ENCODE peak calls at places on chromosomes 12 and 14, in eight cellular contexts. K is MM.1S; E is H7; N is iris pigment epithelial cell; U is T-helper 17 cell; I is activated naive CD4-positive, alpha-beta T cell; A is activated CD8-positive, alpha-beta memory T cell treated with anti-CD3 and anti-CD28 coated beads for 4 hours; W is ACHN. G is an unnamed sample.

GRCh38 chr12:1044697-1045096 is 53.7 kb downstream of the ERC1 start:
- DNase-seq in K (no peak), E (no peak), N (peak; percentile 34), U (no peak), I (no peak), A (no peak), W (peak; percentile 60), G (no peak)

GRCh38 chr12:124923906-124924734 is 9.7 kb upstream of the UBC start:
- DNase-seq in K (no peak), E (peak; percentile 57), N (peak; percentile 82), U (no peak), I (no peak), A (no peak), W (no peak), G (no peak)

GRCh38 chr12:76312314-76312713 is 35.9 kb downstream of the BBS10 start:
- DNase-seq in K (no peak), E (peak; percentile 24), N (peak; percentile 45), U (no peak), I (no peak), A (no peak), W (no peak), G (no peak)

GRCh38 chr12:1911598-1912575 is 6.6 kb downstream of the CACNA2D4 start:
- DNase-seq in K (no peak), E (peak; percentile 57), N (no peak), U (no peak), I (no peak), A (no peak), W (no peak), G (no peak)

GRCh38 chr12:46473634-46474201 is 101.1 kb upstream of the SLC38A2 start:
- DNase-seq in K (no peak), E (no peak), N (peak; percentile 96), U (no peak), I (no peak), A (no peak), W (peak; percentile 94), G (no peak)

GRCh38 chr14:73461478-73462077 is 3.2 kb upstream of the NUMB start:
- DNase-seq in K (no peak), E (no peak), N (no peak), U (no peak), I (no peak), A (no peak), W (peak; percentile 9), G (no peak)

GRCh38 chr14:85233756-85234545 is 296.0 kb upstream of the FLRT2 start:
- DNase-seq in K (no peak), E (no peak), N (peak; percentile 95), U (no peak), I (no peak), A (no peak), W (peak; percentile 5), G (no peak)

GRCh38 chr12:53956251-53956887 is 1.7 kb downstream of the HOXC12 start:
- DNase-seq in K (no peak), E (no peak), N (no peak), U (no peak), I (no peak), A (no peak), W (no peak), G (no peak)